ENCODE peak calls at places on chromosomes 16 and 17, in nine cellular contexts. G is CD4-positive, CD25-positive, alpha-beta regulatory T cell; A is pancreas; B is thoracic aorta; R is GM23248; O is prostate gland; F is RWPE1; Y is neuronal stem cell; V is psoas muscle. H is an unnamed sample.

GRCh38 chr17:82246365-82247174 is 17.7 kb downstream of the SLC16A3 start:
- DNase-seq in B (no peak), O (no peak), R (peak), Y (no peak), V (peak), A (peak), F (peak), G (no peak), H (peak)

GRCh38 chr17:45364531-45365390 is 47.9 kb upstream of the MAP3K14 start:
- DNase-seq in R (peak), A (no peak), V (no peak), F (no peak), O (no peak), G (no peak), B (no peak), Y (no peak), H (no peak)

GRCh38 chr16:87288753-87289362 is 28.3 kb downstream of the C16orf95 start:
- DNase-seq in O (no peak), F (no peak), A (no peak), B (no peak), R (peak), V (no peak), G (no peak), Y (no peak), H (no peak)

GRCh38 chr16:81137012-81137335 is 40.8 kb upstream of the GCSH start:
- DNase-seq in F (no peak), G (no peak), O (no peak), Y (no peak), V (no peak), R (peak), A (no peak), B (no peak), H (no peak)

GRCh38 chr17:68184816-68185436 is 62.9 kb upstream of the AMZ2 start:
- DNase-seq in R (no peak), F (no peak), A (no peak), G (peak), O (no peak), Y (no peak), V (no peak), B (no peak), H (no peak)

GRCh38 chr17:1074886-1075665 is 78.1 kb downstream of the TIMM22 start:
- DNase-seq in R (no peak), V (peak), G (no peak), F (no peak), O (no peak), Y (no peak), B (no peak), A (no peak), H (no peak)

GRCh38 chr17:8162232-8162996 is at the start of gene VAMP2:
- DNase-seq in G (peak), A (peak), B (no peak), V (peak), R (peak), F (peak), Y (no peak), O (peak), H (no peak)

GRCh38 chr17:31888124-31888523 is 13.4 kb downstream of the UTP6 start:
- DNase-seq in V (no peak), A (no peak), R (no peak), O (no peak), F (no peak), B (no peak), G (no peak), Y (no peak), H (no peak)

GRCh38 chr16:49013727-49014080 is 267.9 kb downstream of the CBLN1 start:
- DNase-seq in G (no peak), F (no peak), A (no peak), B (no peak), R (no peak), Y (no peak), V (no peak), O (no peak), H (no peak)

DNA sequence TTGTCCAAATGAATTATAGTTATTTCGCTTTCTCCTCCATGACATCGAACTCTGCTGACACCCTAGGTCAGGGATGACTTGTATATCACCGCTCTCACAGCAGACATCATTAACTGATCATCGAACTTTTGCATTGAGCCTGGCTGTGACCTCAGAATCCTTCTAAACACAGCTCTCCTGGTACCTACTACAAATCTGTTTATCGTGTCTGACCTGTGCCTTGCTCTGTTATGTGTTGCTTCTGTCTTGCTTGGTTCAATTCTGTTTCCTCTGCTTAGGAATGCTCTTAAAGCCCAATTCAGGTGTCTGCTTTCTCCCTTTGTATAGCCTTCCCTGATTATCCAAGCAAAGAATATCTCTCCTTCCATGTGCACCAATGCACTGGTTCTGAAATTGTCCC is 78.3 kb downstream of the CYLD start:
- DNase-seq in Y (no peak), B (no peak), V (no peak), G (no peak), R (no peak), A (no peak), O (no peak), F (no peak), H (no peak)
- H3K27ac ChIP-seq in Y (no peak), B (no peak), V (no peak), G (no peak), R (no peak), A (no peak), O (no peak), F (no peak), H (no peak)

GRCh38 chr17:64042700-64043485 is 22.5 kb upstream of the ICAM2 start:
- DNase-seq in B (no peak), F (no peak), V (no peak), O (no peak), A (no peak), Y (no peak), R (no peak), G (no peak), H (no peak)

GRCh38 chr17:64040201-64040600 is 19.8 kb upstream of the ICAM2 start:
- DNase-seq in O (no peak), A (no peak), V (no peak), F (no peak), G (no peak), Y (no peak), B (no peak), R (no peak), H (no peak)

GRCh38 chr17:64045176-64045575 is 24.7 kb upstream of the ICAM2 start:
- DNase-seq in R (no peak), F (no peak), A (no peak), O (no peak), V (no peak), Y (no peak), B (no peak), G (no peak), H (no peak)

GRCh38 chr17:64039106-64039400 is 18.6 kb upstream of the ICAM2 start:
- DNase-seq in A (no peak), R (no peak), G (no peak), F (no peak), B (no peak), V (no peak), Y (no peak), O (no peak), H (no peak)

DNA sequence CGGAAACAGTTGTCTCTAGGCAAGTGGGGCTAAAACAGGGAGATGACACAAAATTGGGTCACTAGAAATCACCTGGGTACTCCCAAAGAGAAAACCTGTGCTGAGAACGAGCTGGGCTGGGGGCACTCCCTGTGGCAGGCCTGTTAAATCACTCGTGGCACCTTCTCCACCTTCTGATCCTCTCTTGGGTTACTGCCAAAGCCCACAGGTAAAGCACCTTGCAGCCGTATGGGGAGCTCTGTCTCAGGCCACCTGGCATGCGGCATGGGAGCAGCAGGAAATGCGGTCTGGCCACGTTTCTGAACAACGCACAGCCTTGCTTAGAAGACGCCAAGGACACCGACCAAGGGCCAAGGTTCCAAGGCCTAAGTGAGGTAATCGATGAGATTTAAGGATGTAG is 21.5 kb upstream of the ICAM2 start:
- DNase-seq in V (no peak), Y (no peak), G (no peak), F (no peak), A (no peak), B (no peak), R (no peak), O (no peak), H (no peak)
- H3K27ac ChIP-seq in V (no peak), Y (no peak), G (no peak), F (no peak), A (no peak), B (no peak), R (no peak), O (no peak), H (no peak)

GRCh38 chr16:4682084-4682581 is 11.2 kb upstream of the NUDT16L1 start:
- DNase-seq in Y (no peak), G (no peak), V (no peak), O (no peak), F (no peak), R (no peak), A (no peak), B (no peak), H (no peak)

GRCh38 chr16:4679156-4679853 is 14.1 kb upstream of the NUDT16L1 start:
- DNase-seq in G (no peak), R (no peak), Y (no peak), B (no peak), F (no peak), V (no peak), A (peak), O (peak), H (no peak)

GRCh38 chr16:4681471-4682083 is 11.8 kb upstream of the NUDT16L1 start:
- DNase-seq in F (no peak), B (no peak), Y (no peak), V (no peak), O (no peak), G (peak), A (no peak), R (no peak), H (no peak)

GRCh38 chr16:4679854-4680636 is 13.3 kb upstream of the NUDT16L1 start:
- DNase-seq in G (no peak), V (peak), A (peak), R (peak), B (no peak), F (peak), Y (no peak), O (peak), H (peak)

DNA sequence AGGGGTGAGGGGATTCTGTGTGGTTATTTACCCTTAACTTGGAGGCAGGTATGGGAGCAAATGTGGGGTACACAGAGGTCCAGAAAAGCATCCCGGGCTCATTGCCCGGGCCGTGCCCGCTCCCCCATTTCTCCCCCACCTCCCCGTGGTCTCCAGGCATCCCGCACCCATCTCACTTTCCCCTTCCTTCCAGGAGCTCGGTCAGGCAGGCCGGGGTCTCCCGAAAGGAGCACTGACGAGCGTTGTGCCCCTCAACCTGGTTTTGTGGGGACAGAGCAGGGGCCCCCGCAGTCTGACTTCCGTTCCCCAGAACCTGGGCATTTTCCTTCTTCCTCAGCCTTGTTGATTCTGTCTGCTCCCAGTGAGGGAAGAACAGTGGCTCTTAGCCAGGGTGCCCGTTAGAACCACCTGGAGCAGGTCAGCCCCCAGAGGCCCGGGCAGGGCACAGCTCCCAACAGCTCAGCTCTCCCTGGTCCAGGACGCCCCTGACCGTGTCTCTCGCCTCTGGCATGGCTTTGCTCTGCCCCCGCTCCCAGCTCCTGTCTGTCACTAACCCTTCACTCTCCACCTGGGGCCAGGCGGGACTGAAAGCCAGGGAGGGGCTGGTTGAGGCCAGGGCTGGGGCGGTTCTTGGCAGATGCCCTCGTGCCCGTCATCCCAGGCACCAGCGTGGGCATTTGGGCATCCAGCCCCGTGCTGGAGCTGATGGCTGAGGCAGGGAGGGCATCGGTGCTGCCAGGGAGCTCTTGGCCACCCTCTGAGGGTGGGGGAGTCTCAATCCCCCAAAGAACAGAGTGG is 12.5 kb upstream of the NUDT16L1 start:
- DNase-seq in V (no peak), F (no peak), R (no peak), Y (no peak), O (peak), G (no peak), B (no peak), A (no peak), H (no peak)
- H3K27ac ChIP-seq in V (peak), F (peak), R (no peak), Y (no peak), O (peak), G (no peak), B (no peak), A (peak), H (peak)

DNA sequence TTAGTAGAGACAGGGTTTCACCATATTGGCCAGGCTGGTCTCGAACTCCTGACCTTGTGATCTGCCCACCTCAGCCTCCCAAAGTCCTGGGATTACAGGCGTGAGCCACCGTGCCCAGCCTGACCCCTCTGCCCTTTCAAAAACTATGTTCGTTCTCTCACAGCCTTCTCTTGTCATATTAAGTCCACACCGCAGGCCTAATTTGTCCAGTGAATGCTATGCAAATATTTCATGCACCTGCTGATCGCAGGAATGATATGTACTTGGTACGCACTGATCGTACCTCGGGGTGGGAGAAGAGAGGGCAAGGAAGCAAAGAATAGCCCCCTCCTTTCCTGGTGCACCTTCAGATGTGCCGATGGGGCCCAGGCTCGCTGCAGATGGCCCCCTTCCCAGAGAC is 3.0 kb upstream of the BIRC5 start:
- DNase-seq in O (no peak), A (no peak), B (no peak), F (no peak), Y (no peak), G (no peak), R (no peak), V (no peak), H (no peak)
- H3K27ac ChIP-seq in O (no peak), A (no peak), B (no peak), F (no peak), Y (no peak), G (no peak), R (no peak), V (no peak), H (no peak)

GRCh38 chr17:39619786-39620101 is 7.0 kb upstream of the PPP1R1B start:
- DNase-seq in R (no peak), Y (no peak), A (no peak), O (no peak), B (no peak), F (no peak), G (no peak), V (no peak), H (no peak)

GRCh38 chr17:39618252-39618913 is 8.4 kb upstream of the PPP1R1B start:
- DNase-seq in O (no peak), R (peak), F (peak), G (no peak), V (no peak), A (peak), Y (no peak), B (no peak), H (no peak)

GRCh38 chr17:39617100-39617445 is 9.4 kb upstream of the NEUROD2 start:
- DNase-seq in G (no peak), F (no peak), R (no peak), Y (no peak), A (no peak), V (no peak), O (no peak), B (no peak), H (no peak)

GRCh38 chr17:39618956-39619785 is 7.6 kb upstream of the PPP1R1B start:
- DNase-seq in R (no peak), Y (no peak), O (no peak), A (peak), F (no peak), V (no peak), B (no peak), G (no peak), H (no peak)

GRCh38 chr17:39617446-39618251 is 9.1 kb upstream of the PPP1R1B start:
- DNase-seq in Y (no peak), B (no peak), G (peak), O (peak), A (peak), V (peak), R (peak), F (peak), H (no peak)
- H3K27ac ChIP-seq in Y (no peak), B (no peak), G (no peak), O (peak), A (peak), V (no peak), R (no peak), F (peak), H (no peak)

GRCh38 chr16:964696-965395 is 5.9 kb downstream of the LMF1 start:
- DNase-seq in V (no peak), G (peak), B (no peak), O (peak), R (no peak), F (no peak), A (no peak), Y (no peak), H (peak)

GRCh38 chr16:966505-966904 is 4.3 kb downstream of the LMF1 start:
- DNase-seq in R (no peak), F (no peak), Y (no peak), O (no peak), V (no peak), G (no peak), A (no peak), B (no peak), H (no peak)

GRCh38 chr16:963913-964695 is 6.7 kb downstream of the LMF1 start:
- DNase-seq in Y (no peak), A (no peak), B (no peak), V (no peak), R (no peak), G (peak), F (no peak), O (peak), H (no peak)

GRCh38 chr16:966035-966434 is 4.7 kb downstream of the LMF1 start:
- DNase-seq in O (no peak), B (no peak), R (no peak), G (no peak), A (no peak), V (no peak), F (no peak), Y (no peak), H (no peak)

DNA sequence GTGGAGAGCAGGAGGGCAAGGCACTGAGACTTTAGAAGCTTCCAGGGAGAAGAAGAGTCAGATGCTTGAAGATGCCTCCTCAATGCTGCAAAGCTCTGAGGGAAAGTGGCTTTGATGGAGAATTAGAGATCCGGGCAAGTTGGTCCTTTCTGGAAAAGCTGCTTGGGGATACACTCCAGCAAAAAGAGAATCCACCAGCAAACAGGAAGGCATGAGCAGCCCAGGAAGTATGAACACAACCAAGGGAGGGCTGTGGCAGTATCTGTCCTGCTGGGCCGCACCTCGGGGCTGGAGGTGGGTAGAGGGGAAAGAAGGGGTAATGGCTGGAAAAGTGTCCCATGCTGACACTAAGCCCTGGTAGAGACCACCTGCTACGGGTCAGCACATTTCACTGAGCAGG is 5.3 kb downstream of the LMF1 start:
- DNase-seq in G (no peak), R (no peak), F (no peak), Y (no peak), O (no peak), B (no peak), V (no peak), A (no peak), H (no peak)
- H3K27ac ChIP-seq in G (peak), R (no peak), F (peak), Y (no peak), O (peak), B (no peak), V (no peak), A (no peak), H (no peak)

H was measured in epithelial cell of prostate.